ENCODE peak calls at places on chromosomes 7 and 10, in eight cellular contexts. W is spleen, N is Peyer's patch, V is stomach, J is upper lobe of right lung, Z is A549, I is adrenal gland, K is tibial artery. E is an unnamed sample. For H3K4me1, the result is how much of the 10 kb centered on the place peaks cover.

GRCh38 chr7:111238891-111239290 is 148.0 kb downstream of the LRRN3 start:
- DNase-seq in N (no peak), V (no peak), K (no peak), W (no peak), I (no peak), Z (no peak), J (no peak), E (no peak)

GRCh38 chr7:25805027-25805687 is 346.8 kb upstream of the NFE2L3 start:
- DNase-seq in W (no peak), J (no peak), N (no peak), V (no peak), K (no peak), Z (no peak), I (no peak), E (no peak)

GRCh38 chr10:42177077-42177792 is 461.1 kb downstream of the ZNF33B start:
- DNase-seq in I (no peak), N (no peak), V (no peak), W (no peak), K (no peak), J (no peak), Z (no peak), E (peak)

GRCh38 chr7:37921340-37921805 is 933 bp downstream of the EPDR1 start:
- DNase-seq in V (no peak), Z (peak), K (peak), W (no peak), I (peak), N (no peak), J (no peak), E (peak)

GRCh38 chr10:33734393-33735110 is 400.1 kb upstream of the NRP1 start:
- DNase-seq in I (no peak), N (no peak), Z (no peak), V (no peak), J (no peak), K (no peak), W (no peak), E (no peak)

GRCh38 chr7:69395072-69395714 is 203.1 kb upstream of the AUTS2 start:
- DNase-seq in N (no peak), J (no peak), I (peak), K (peak), Z (peak), W (no peak), V (no peak), E (no peak)

GRCh38 chr7:125636320-125636962 is 706.8 kb upstream of the POT1 start:
- DNase-seq in V (no peak), N (no peak), I (no peak), J (no peak), Z (no peak), K (no peak), W (no peak), E (no peak)

GRCh38 chr7:1283337-1283736 is 50.7 kb downstream of the UNCX start:
- DNase-seq in J (no peak), K (no peak), I (no peak), N (no peak), Z (no peak), W (peak), V (no peak), E (no peak)

GRCh38 chr10:130250127-130250526 is 113.9 kb downstream of the GLRX3 start:
- DNase-seq in Z (no peak), I (no peak), J (no peak), V (no peak), W (no peak), K (no peak), N (no peak), E (no peak)

GRCh38 chr7:29328811-29329210 is 134.2 kb downstream of the CHN2 start:
- DNase-seq in N (no peak), I (no peak), Z (no peak), V (no peak), W (no peak), J (no peak), K (no peak), E (no peak)

GRCh38 chr7:51276091-51276605 is 40.5 kb downstream of the COBL start:
- DNase-seq in Z (no peak), N (no peak), I (no peak), W (no peak), J (peak), V (no peak), K (no peak), E (no peak)

GRCh38 chr10:79223346-79224048 is 123.8 kb upstream of the PPIF start:
- DNase-seq in W (no peak), K (peak), N (no peak), V (peak), I (peak), Z (no peak), J (peak), E (peak)

GRCh38 chr7:12386237-12386839 is 17.3 kb downstream of the VWDE start:
- DNase-seq in K (no peak), W (no peak), V (no peak), N (no peak), I (no peak), Z (no peak), J (no peak), E (no peak)

GRCh38 chr10:21495686-21496284 is 29.7 kb downstream of the SKIDA1 start:
- DNase-seq in V (peak), N (peak), I (peak), J (peak), K (peak), W (peak), Z (peak), E (peak)

GRCh38 chr10:97759157-97759980 is 12.4 kb downstream of the SFRP5 start:
- DNase-seq in V (peak), I (peak), W (peak), K (peak), Z (peak), N (peak), J (peak), E (peak)

GRCh38 chr7:52209658-52210057 is 825.8 kb upstream of the POM121L12 start:
- DNase-seq in J (no peak), K (no peak), I (no peak), Z (no peak), N (no peak), V (no peak), W (no peak), E (no peak)

GRCh38 chr7:93249749-93250148 is 17.6 kb downstream of the VPS50 start:
- DNase-seq in K (no peak), V (no peak), N (no peak), Z (no peak), I (peak), J (no peak), W (no peak), E (no peak)

GRCh38 chr7:139714163-139714901 is 63.5 kb downstream of the HIPK2 start:
- DNase-seq in W (peak), J (peak), Z (no peak), N (peak), I (peak), V (peak), K (no peak), E (peak)

GRCh38 chr7:66921396-66921917 is 432 bp downstream of the TMEM248 start:
- DNase-seq in W (peak), K (peak), Z (peak), N (peak), V (peak), I (peak), J (peak), E (peak)

GRCh38 chr7:49852619-49853462 is 79.4 kb downstream of the VWC2 start:
- DNase-seq in K (no peak), I (peak), Z (peak), N (no peak), W (no peak), V (no peak), J (no peak), E (no peak)

GRCh38 chr7:29326872-29327271 is 132.3 kb downstream of the CHN2 start:
- DNase-seq in V (no peak), W (no peak), K (no peak), J (no peak), N (no peak), Z (no peak), I (no peak), E (no peak)

GRCh38 chr10:26481914-26482550 is 43.9 kb downstream of the APBB1IP start:
- DNase-seq in J (no peak), V (no peak), K (no peak), N (peak), I (no peak), Z (no peak), W (no peak), E (no peak)

GRCh38 chr7:92633211-92633906 is 43.2 kb upstream of the FAM133B start:
- DNase-seq in J (no peak), V (no peak), K (peak), Z (peak), N (no peak), W (no peak), I (peak), E (no peak)

GRCh38 chr10:11401314-11402222 is 209.9 kb downstream of the USP6NL start:
- DNase-seq in J (no peak), Z (no peak), K (no peak), V (no peak), W (no peak), N (peak), I (no peak), E (no peak)

GRCh38 chr7:23357190-23358093 is 58.3 kb downstream of the MALSU1 start:
- DNase-seq in K (no peak), N (no peak), Z (peak), W (no peak), J (no peak), I (no peak), V (no peak), E (no peak)

GRCh38 chr10:80414126-80414898 is 6.0 kb downstream of the PRXL2A start:
- DNase-seq in W (no peak), J (no peak), Z (no peak), I (no peak), N (no peak), V (no peak), K (no peak), E (no peak)
- H3K4me1 ChIP-seq in W (under half), J (under half), Z (under half), I (under half), N (under half), V (under half), K (under half), E (half or more)

GRCh38 chr7:148144827-148145226 is 445.7 kb upstream of the C7orf33 start:
- DNase-seq in J (no peak), N (no peak), K (no peak), V (no peak), I (no peak), W (no peak), Z (no peak), E (no peak)

GRCh38 chr7:148148456-148148855 is 442.1 kb upstream of the C7orf33 start:
- DNase-seq in Z (no peak), K (no peak), W (no peak), J (no peak), N (no peak), I (no peak), V (no peak), E (no peak)

GRCh38 chr7:148147438-148147837 is 443.1 kb upstream of the C7orf33 start:
- DNase-seq in V (no peak), N (no peak), Z (no peak), W (no peak), I (no peak), K (no peak), J (no peak), E (no peak)

GRCh38 chr7:148142660-148143248 is 447.8 kb upstream of the C7orf33 start:
- DNase-seq in V (no peak), K (no peak), I (no peak), N (no peak), W (no peak), Z (peak), J (no peak), E (no peak)
- TF ChIP-seq CTCF in V (no peak), K (peak), I (peak), N (no peak), W (peak), Z (peak), J (peak), E (peak)

DNA sequence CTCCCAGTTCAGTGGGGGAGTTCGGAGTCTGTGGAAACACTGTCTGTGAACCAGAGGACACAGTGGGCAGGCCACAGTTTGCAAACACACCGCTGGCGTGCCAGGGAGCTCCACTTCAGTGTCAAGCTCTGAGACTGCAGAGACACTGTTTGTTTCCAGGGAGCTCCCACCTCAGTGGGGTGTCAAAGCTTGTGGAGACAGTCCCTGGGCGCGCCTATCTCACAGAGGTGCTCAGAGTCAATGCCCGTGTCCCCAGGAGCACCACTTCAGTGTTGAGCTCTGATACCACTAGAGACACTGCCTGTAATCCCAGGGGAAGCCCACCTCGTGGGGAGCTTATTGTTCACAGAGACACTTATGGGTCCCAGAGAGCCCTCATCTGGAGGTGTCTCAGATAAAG is 4.3 kb downstream of the MYO1G start:
- DNase-seq in N (no peak), V (no peak), W (peak), I (no peak), Z (no peak), K (no peak), J (no peak), E (no peak)
- H3K4me1 ChIP-seq in N (under half), V (under half), W (under half), I (under half), Z (under half), K (under half), J (under half), E (under half)

GRCh38 chr10:61284222-61284890 is 168.8 kb downstream of the TMEM26 start:
- DNase-seq in I (no peak), Z (peak), K (no peak), J (no peak), V (no peak), W (no peak), N (no peak), E (no peak)
- TF ChIP-seq CTCF in I (peak), Z (peak), K (peak), J (peak), V (no peak), W (peak), N (peak), E (peak)

GRCh38 chr10:7123719-7124118 is 287.1 kb downstream of the SFMBT2 start:
- DNase-seq in V (no peak), Z (no peak), W (no peak), N (no peak), I (no peak), K (no peak), J (no peak), E (no peak)
- H3K4me1 ChIP-seq in V (under half), Z (under half), W (under half), N (under half), I (under half), K (under half), J (under half), E (under half)

GRCh38 chr10:118106426-118106825 is 59.7 kb upstream of the RAB11FIP2 start:
- DNase-seq in K (no peak), I (no peak), V (no peak), J (no peak), Z (peak), W (no peak), N (no peak), E (no peak)
- TF ChIP-seq CTCF in K (peak), I (peak), V (no peak), J (peak), Z (peak), W (peak), N (no peak), E (peak)

GRCh38 chr7:2519119-2519930 is at the start of gene LFNG:
- DNase-seq in N (peak), K (peak), I (peak), J (peak), Z (peak), W (peak), V (peak), E (peak)

GRCh38 chr7:2520808-2521146 is 1.2 kb downstream of the LFNG start:
- DNase-seq in K (no peak), V (no peak), I (no peak), W (no peak), N (no peak), J (no peak), Z (no peak), E (no peak)

GRCh38 chr7:2518737-2519118 is 846 bp upstream of the LFNG start:
- DNase-seq in J (no peak), V (no peak), I (no peak), W (peak), K (no peak), N (no peak), Z (no peak), E (no peak)

GRCh38 chr7:2521341-2521745 is 1.8 kb downstream of the LFNG start:
- DNase-seq in K (no peak), V (no peak), J (no peak), Z (no peak), I (no peak), W (peak), N (no peak), E (no peak)

DNA sequence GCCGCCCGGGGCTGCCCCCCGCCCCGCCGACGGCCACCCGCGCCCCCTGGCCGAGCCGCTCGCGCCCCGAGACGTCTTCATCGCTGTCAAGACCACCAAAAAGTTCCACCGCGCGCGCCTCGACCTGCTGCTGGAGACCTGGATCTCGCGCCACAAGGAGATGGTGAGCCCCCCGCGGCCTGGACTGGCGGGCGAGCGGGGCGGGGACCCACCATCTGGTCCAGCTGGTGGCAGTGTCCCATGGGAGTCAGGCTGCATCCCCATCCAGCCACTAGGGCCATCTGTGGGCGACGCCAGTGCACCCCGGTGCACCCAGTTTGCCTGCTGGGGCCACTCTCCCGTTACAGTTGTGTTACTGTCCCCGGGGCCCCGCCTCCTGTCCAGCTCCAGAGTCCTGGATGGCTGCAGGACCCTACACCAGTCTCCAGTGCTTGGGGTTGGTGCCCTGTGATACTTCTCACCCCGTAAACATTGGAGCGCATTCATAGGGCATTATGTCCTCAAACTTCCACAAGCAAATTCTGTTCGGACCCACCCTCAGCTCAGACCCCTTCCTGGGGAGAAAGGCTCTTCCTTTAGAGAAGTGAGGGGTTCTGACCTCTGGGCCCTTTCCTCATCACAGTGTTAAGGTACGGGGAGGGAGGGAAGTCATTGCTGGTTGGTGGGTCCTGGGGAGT is 695 bp downstream of the LFNG start:
- DNase-seq in W (peak), K (no peak), I (no peak), N (peak), Z (peak), V (no peak), J (no peak), E (no peak)
- H3K4me1 ChIP-seq in W (half or more), K (under half), I (under half), N (under half), Z (half or more), V (half or more), J (half or more), E (under half)

E was measured in psoas muscle.